ENCODE peak calls at places on chromosomes 2 and 18, in seven cellular contexts. S is GM12865, J is lower leg skin, Q is fibroblast of the aortic adventitia, K is brain microvascular endothelial cell, O is prostate gland, Z is HFF-Myc. I is an unnamed sample.

GRCh38 chr2:224881846-224882245 is 160.4 kb downstream of the DOCK10 start:
- DNase-seq in Q (no peak), O (no peak), K (no peak), S (no peak), Z (no peak), J (no peak), I (no peak)

GRCh38 chr2:46852124-46852523 is 63.5 kb downstream of the MCFD2 start:
- DNase-seq in S (no peak), O (no peak), J (no peak), Q (no peak), K (no peak), Z (no peak), I (no peak)

GRCh38 chr2:128457716-128458115 is 139.0 kb upstream of the HS6ST1 start:
- DNase-seq in Z (no peak), S (no peak), K (no peak), J (peak; percentile 76), O (no peak), Q (no peak), I (no peak)

GRCh38 chr18:58827886-58828285 is 36.8 kb upstream of the ZNF532 start:
- DNase-seq in S (no peak), J (no peak), O (no peak), K (no peak), Z (no peak), Q (no peak), I (no peak)

GRCh38 chr2:199940373-199940772 is 14.9 kb downstream of the TYW5 start:
- DNase-seq in S (peak; percentile 8), K (no peak), Z (no peak), J (no peak), Q (peak; percentile 27), O (no peak), I (no peak)

GRCh38 chr2:161357097-161357496 is 48.9 kb downstream of the PSMD14 start:
- DNase-seq in J (no peak), Q (no peak), K (no peak), Z (no peak), S (no peak), O (no peak), I (no peak)

GRCh38 chr2:96881349-96882195 is 11.7 kb upstream of the SEMA4C start:
- DNase-seq in Z (no peak), K (no peak), Q (no peak), S (no peak), J (no peak), O (no peak), I (no peak)

GRCh38 chr2:223643310-223643709 is 41.1 kb upstream of the SCG2 start:
- DNase-seq in S (no peak), Q (no peak), O (no peak), J (no peak), K (no peak), Z (no peak), I (no peak)

GRCh38 chr2:142874293-142874814 is 3.1 kb upstream of the KYNU start:
- DNase-seq in Z (peak; percentile 22), Q (peak; percentile 94), O (peak; percentile 88), J (peak; percentile 86), S (peak; percentile 55), K (peak; percentile 77), I (no peak)

GRCh38 chr2:124241-124880 is 78.1 kb upstream of the FAM110C start:
- DNase-seq in Q (peak; percentile 0), K (no peak), Z (no peak), S (no peak), J (no peak), O (no peak), I (no peak)

GRCh38 chr2:76564734-76565133 is 854.0 kb upstream of the GCFC2 start:
- DNase-seq in K (no peak), S (no peak), Z (no peak), Q (no peak), O (no peak), J (no peak), I (no peak)

GRCh38 chr2:102660574-102660973 is 41.2 kb downstream of the SLC9A2 start:
- DNase-seq in O (no peak), S (no peak), Q (no peak), K (no peak), J (no peak), Z (no peak), I (no peak)

GRCh38 chr18:37669991-37670534 is 104.5 kb upstream of the CELF4 start:
- DNase-seq in Q (no peak), O (peak; percentile 3), K (no peak), S (no peak), J (no peak), Z (no peak), I (no peak)

GRCh38 chr2:47167149-47167548 is 12.0 kb upstream of the STPG4 start:
- DNase-seq in Z (no peak), Q (no peak), K (no peak), O (no peak), J (no peak), S (no peak), I (no peak)

DNA sequence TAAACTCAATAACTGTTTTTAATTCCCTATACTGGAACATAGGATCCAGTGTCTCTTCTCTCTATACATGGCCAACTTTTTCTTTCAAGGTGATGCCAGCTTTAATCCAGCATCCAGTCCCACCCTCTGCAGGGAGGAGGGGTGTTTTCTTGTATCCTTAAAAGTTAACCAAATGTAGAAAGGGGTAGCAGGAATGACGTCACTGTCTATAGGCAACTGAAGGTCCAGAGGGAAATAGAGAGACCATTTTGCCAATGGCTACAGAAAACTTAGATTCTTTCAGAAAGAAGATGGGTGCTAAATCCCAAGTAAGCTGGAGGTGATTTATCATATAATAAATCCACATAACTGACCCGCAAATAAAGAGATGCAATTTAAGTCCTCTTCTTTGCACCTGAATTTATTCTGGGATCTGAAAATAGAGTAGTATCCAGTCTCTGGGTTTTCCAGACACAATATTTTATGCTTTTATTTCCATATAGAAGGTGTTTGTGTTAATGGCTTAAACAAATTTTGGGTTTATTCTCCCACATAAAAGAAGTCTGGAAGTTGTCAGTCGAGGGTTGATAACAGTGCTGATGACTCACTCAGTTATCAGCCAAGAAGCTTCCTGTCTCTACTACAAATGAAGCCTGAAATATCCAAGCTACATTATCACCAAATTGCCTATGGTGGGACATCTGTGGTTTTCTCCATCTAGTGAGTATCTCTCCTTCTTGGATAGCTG is 5.7 kb upstream of the DNER start:
- DNase-seq in Q (peak; percentile 11), K (peak; percentile 41), Z (no peak), J (no peak), S (no peak), O (no peak), I (no peak)
- TF ChIP-seq CTCF in Q (no peak), K (no peak), Z (no peak), J (no peak), S (no peak), O (no peak), I (no peak)

DNA sequence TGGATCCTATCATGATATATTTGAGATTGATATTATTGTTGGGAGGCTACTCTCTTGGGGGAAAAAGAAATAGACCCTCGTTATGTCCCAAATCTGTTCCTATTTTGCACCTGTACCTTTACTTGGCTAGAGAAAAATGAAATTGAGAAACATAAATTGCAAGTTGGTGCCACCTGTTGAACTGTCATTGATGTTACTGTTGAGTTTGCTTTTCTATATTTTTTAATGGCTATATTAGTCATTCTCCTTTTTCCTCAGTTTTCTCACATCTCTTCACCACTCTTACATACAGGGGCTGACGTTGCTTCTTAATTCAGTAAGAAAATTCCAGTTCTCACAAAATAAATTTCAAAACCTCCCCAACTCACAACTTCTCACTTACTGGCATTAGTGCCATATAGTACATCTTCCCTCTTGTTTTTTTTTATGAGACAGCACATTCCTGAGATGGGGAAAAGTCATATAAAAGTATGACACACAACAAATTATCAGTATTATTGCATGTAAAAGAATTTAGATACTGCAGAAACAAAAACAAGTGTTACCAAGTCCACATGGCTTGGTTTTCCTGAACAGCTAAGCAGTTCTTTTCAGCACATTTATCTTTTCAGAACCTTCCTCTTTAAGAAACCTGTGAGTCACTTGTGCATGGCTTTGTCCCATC is 348.3 kb upstream of the DSEL start:
- DNase-seq in Z (no peak), J (no peak), O (no peak), S (no peak), K (peak; percentile 72), Q (peak; percentile 81), I (no peak)
- TF ChIP-seq CTCF in Z (no peak), J (no peak), O (no peak), S (no peak), K (no peak), Q (no peak), I (no peak)

DNA sequence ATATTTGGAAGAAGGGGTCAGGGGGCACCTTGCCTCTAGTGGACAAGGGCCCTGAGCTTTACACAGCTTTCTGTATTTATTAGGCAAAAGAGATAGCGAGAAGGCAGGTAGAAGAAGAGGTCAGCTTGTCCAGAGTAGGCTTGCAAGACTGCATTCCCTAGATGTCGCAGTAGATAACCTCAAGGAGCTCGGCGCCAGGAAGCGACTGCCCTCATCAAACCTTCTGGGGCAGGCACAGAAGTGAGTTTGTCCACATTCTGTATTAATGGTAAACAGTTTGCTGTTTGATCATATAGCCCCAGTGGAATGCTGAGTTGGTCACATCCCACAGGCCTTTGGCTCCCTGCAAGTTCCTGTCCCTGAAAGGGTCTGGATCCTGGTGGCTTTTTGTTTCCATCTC is 7.0 kb downstream of the CHCHD5 start:
- DNase-seq in Q (no peak), J (no peak), Z (no peak), O (no peak), K (no peak), S (no peak), I (no peak)
- TF ChIP-seq CTCF in Q (no peak), J (no peak), Z (no peak), O (no peak), K (no peak), S (no peak), I (no peak)

GRCh38 chr2:42074661-42075060 is 26.8 kb downstream of the PKDCC start:
- DNase-seq in Q (no peak), O (no peak), Z (no peak), J (no peak), S (no peak), K (no peak), I (no peak)

GRCh38 chr2:42076357-42076921 is 28.6 kb downstream of the PKDCC start:
- DNase-seq in S (no peak), O (no peak), J (no peak), Z (no peak), Q (no peak), K (no peak), I (no peak)

GRCh38 chr2:42079737-42080287 is 32.0 kb downstream of the PKDCC start:
- DNase-seq in J (no peak), S (no peak), K (no peak), O (no peak), Q (no peak), Z (no peak), I (no peak)

GRCh38 chr2:42073739-42074138 is 25.9 kb downstream of the PKDCC start:
- DNase-seq in Q (peak; percentile 69), Z (no peak), J (no peak), S (no peak), K (no peak), O (no peak), I (no peak)

DNA sequence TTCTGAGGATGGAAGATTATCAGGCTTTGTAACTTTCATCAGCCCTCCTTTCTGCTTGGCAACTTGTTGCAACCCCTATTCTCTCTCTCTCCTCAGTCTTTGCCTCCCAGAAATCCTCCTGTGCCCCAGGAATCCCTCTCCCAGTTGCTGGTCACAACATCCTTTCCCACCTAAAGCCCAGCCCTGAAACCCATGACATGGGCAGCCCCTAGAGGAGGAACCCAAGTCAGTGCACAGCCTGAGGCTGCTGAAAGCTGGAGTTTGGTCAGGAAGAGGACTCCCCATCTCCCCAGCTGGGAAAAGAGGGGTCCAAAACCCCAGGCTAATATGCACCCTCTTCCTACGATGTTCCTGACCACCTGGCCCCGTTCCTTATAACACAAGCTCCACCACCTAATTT is 29.5 kb downstream of the PKDCC start:
- DNase-seq in K (no peak), Z (no peak), S (no peak), O (no peak), Q (no peak), J (no peak), I (no peak)
- TF ChIP-seq CTCF in K (peak; percentile 42), Z (no peak), S (no peak), O (no peak), Q (peak; percentile 39), J (no peak), I (peak; percentile 1)

I was measured in D721Med.